ENCODE peak calls at places on chromosome 20, in six cellular contexts. R is cardiac muscle cell, W is psoas muscle, I is uterus, C is GM23338, L is PC-3. V is an unnamed sample.
A peak's percentile ranks its signal among the peaks of the same experiment; 100 is the strongest.

GRCh38 chr20:47627540-47627939 is 125.9 kb downstream of the NCOA3 start:
- DNase-seq in R (no peak), W (no peak), I (no peak), C (no peak), L (no peak), V (no peak)

GRCh38 chr20:51366155-51366886 is 176.2 kb downstream of the NFATC2 start:
- DNase-seq in R (no peak), W (peak; percentile 86), I (peak; percentile 53), C (no peak), L (peak; percentile 94), V (peak; percentile 70)

GRCh38 chr20:61126369-61127195 is 125.5 kb upstream of the CDH4 start:
- DNase-seq in R (no peak), W (no peak), I (no peak), C (no peak), L (no peak), V (no peak)

GRCh38 chr20:348972-349841 is 2.3 kb downstream of the NRSN2 start:
- DNase-seq in R (no peak), W (no peak), I (no peak), C (no peak), L (no peak), V (no peak)

GRCh38 chr20:37390891-37391525 is 45.1 kb downstream of the SRC start:
- DNase-seq in R (no peak), W (no peak), I (no peak), C (no peak), L (no peak), V (peak; percentile 76)

GRCh38 chr20:19745106-19745505 is 13.0 kb upstream of the RIN2 start:
- DNase-seq in R (no peak), W (no peak), I (no peak), C (no peak), L (no peak), V (no peak)

GRCh38 chr20:1415667-1416468 is 23.0 kb upstream of the FKBP1A start:
- DNase-seq in R (no peak), W (no peak), I (no peak), C (no peak), L (peak; percentile 99), V (peak; percentile 57)

GRCh38 chr20:61486198-61486597 is 234.1 kb downstream of the CDH4 start:
- DNase-seq in R (no peak), W (no peak), I (no peak), C (no peak), L (no peak), V (no peak)

GRCh38 chr20:3168829-3169590 is 4.3 kb downstream of the LZTS3 start:
- DNase-seq in R (no peak), W (no peak), I (no peak), C (no peak), L (no peak), V (no peak)
- H3K27ac ChIP-seq in R (no peak overlapping the region), W (no peak overlapping the region), I (no peak overlapping the region), C (peak overlapping the region; percentile 80), L (no peak overlapping the region), V (peak overlapping the region; percentile 33)

GRCh38 chr20:32526561-32526960 is 58.6 kb downstream of the NOL4L start:
- DNase-seq in R (no peak), W (no peak), I (no peak), C (no peak), L (no peak), V (no peak)
- H3K4me1 ChIP-seq in R (peaks cover 31% of the 10 kb centered on the region), W (no peaks in the 10 kb centered on the region), I (no peaks in the 10 kb centered on the region), C (peaks cover 18% of the 10 kb centered on the region), L (no peaks in the 10 kb centered on the region), V (peaks cover 4% of the 10 kb centered on the region)

GRCh38 chr20:23203951-23204730 is 118.0 kb upstream of the CD93 start:
- DNase-seq in R (no peak), W (no peak), I (no peak), C (no peak), L (no peak), V (no peak)

GRCh38 chr20:23205656-23206055 is 119.5 kb upstream of the CD93 start:
- DNase-seq in R (no peak), W (peak; percentile 71), I (peak; percentile 64), C (peak; percentile 35), L (peak; percentile 51), V (no peak)

GRCh38 chr20:23206995-23207394 is 120.9 kb upstream of the CD93 start:
- DNase-seq in R (no peak), W (no peak), I (no peak), C (no peak), L (no peak), V (no peak)

GRCh38 chr20:23205221-23205620 is 119.1 kb upstream of the CD93 start:
- DNase-seq in R (no peak), W (no peak), I (no peak), C (peak; percentile 50), L (no peak), V (no peak)

DNA sequence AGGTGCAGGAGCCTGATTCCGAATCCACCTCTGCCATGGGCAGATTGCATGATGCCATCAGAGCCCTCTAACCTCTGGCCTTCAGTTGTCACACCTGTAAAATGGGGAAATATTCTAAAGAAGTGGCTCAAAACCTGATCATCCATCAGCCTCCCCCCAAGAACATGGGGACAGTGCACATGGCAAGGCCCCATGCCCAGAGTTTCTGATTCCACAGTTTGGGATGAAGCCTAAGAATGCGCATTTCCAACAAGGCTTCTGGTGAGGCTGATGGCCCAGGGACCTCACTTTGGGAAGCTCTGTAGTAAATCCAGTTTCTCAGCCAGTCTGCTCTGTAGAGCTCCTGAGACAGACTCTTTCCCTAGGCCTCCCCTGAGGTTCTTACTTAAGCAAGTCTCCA is 119.9 kb upstream of the CD93 start:
- DNase-seq in R (no peak), W (no peak), I (no peak), C (no peak), L (no peak), V (no peak)
- H3K27ac ChIP-seq in R (no peak overlapping the region), W (peak overlapping the region; percentile 51), I (peak overlapping the region; percentile 13), C (no peak overlapping the region), L (no peak overlapping the region), V (no peak overlapping the region)

GRCh38 chr20:50029697-50030428 is 47.1 kb downstream of the SNAI1 start:
- DNase-seq in R (no peak), W (peak; percentile 77), I (peak; percentile 61), C (no peak), L (peak; percentile 83), V (peak; percentile 80)

GRCh38 chr20:50026746-50027575 is 44.2 kb downstream of the SNAI1 start:
- DNase-seq in R (no peak), W (no peak), I (no peak), C (no peak), L (no peak), V (no peak)

GRCh38 chr20:50032955-50033666 is 50.3 kb downstream of the SNAI1 start:
- DNase-seq in R (no peak), W (no peak), I (no peak), C (no peak), L (peak; percentile 38), V (no peak)

GRCh38 chr20:50027611-50028105 is 44.9 kb downstream of the SNAI1 start:
- DNase-seq in R (no peak), W (peak; percentile 65), I (peak; percentile 54), C (no peak), L (peak; percentile 96), V (no peak)

GRCh38 chr20:50029083-50029696 is 46.4 kb downstream of the SNAI1 start:
- DNase-seq in R (no peak), W (no peak), I (no peak), C (no peak), L (no peak), V (no peak)
- H3K4me1 ChIP-seq in R (no peaks in the 10 kb centered on the region), W (peaks cover 12% of the 10 kb centered on the region), I (peaks cover 10% of the 10 kb centered on the region), C (no peaks in the 10 kb centered on the region), L (peaks cover 46% of the 10 kb centered on the region), V (peaks cover 13% of the 10 kb centered on the region)

DNA sequence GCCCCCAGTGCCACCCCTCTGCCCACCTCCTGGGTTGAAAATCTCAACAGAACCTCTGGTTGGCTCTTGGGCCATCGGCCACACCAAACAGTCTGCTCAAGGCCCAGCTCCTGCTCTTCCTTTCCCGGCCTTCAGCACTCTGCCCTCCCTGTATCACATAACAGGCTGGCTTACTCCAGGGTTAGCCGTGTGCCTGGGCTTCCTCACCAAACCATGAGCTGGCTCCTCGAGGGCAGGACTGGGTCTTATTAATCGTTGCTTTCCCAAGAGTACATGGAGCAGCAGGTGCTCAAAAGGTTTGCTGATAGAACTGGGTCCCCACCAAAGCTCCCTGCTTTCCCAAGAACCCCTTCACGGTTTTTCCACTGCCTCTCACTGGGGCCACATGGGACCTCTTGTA is 12.7 kb upstream of the FAM83C start:
- DNase-seq in R (no peak), W (no peak), I (no peak), C (no peak), L (no peak), V (no peak)
- H3K27ac ChIP-seq in R (no peak overlapping the region), W (peak overlapping the region; percentile 87), I (no peak overlapping the region), C (no peak overlapping the region), L (peak overlapping the region; percentile 98), V (peak overlapping the region; percentile 26)

GRCh38 chr20:11144114-11144513 is 470.3 kb upstream of the JAG1 start:
- DNase-seq in R (no peak), W (no peak), I (peak; percentile 39), C (no peak), L (no peak), V (no peak)

GRCh38 chr20:11140359-11140758 is 466.6 kb upstream of the JAG1 start:
- DNase-seq in R (no peak), W (no peak), I (no peak), C (no peak), L (peak; percentile 96), V (no peak)

GRCh38 chr20:11143481-11143880 is 469.7 kb upstream of the JAG1 start:
- DNase-seq in R (no peak), W (no peak), I (no peak), C (no peak), L (no peak), V (no peak)
- H3K4me1 ChIP-seq in R (no peaks in the 10 kb centered on the region), W (no peaks in the 10 kb centered on the region), I (no peaks in the 10 kb centered on the region), C (no peaks in the 10 kb centered on the region), L (peaks cover 17% of the 10 kb centered on the region), V (no peaks in the 10 kb centered on the region)

GRCh38 chr20:17613328-17614175 is 43.7 kb downstream of the DSTN start:
- DNase-seq in R (no peak), W (no peak), I (no peak), C (no peak), L (no peak), V (no peak)
- H3K27ac ChIP-seq in R (peak overlapping the region; percentile 71), W (peak overlapping the region; percentile 23), I (peak overlapping the region; percentile 67), C (no peak overlapping the region), L (no peak overlapping the region), V (peak overlapping the region; percentile 58)

GRCh38 chr20:57698191-57698866 is 11.5 kb downstream of the PMEPA1 start:
- DNase-seq in R (no peak), W (no peak), I (peak; percentile 68), C (no peak), L (peak; percentile 100), V (no peak)

GRCh38 chr20:57698867-57699275 is 10.9 kb downstream of the PMEPA1 start:
- DNase-seq in R (no peak), W (no peak), I (no peak), C (no peak), L (no peak), V (no peak)

GRCh38 chr20:57696401-57696961 is 13.3 kb downstream of the PMEPA1 start:
- DNase-seq in R (no peak), W (no peak), I (no peak), C (no peak), L (no peak), V (no peak)

GRCh38 chr20:57695940-57696339 is 13.9 kb downstream of the PMEPA1 start:
- DNase-seq in R (no peak), W (no peak), I (no peak), C (no peak), L (no peak), V (no peak)

DNA sequence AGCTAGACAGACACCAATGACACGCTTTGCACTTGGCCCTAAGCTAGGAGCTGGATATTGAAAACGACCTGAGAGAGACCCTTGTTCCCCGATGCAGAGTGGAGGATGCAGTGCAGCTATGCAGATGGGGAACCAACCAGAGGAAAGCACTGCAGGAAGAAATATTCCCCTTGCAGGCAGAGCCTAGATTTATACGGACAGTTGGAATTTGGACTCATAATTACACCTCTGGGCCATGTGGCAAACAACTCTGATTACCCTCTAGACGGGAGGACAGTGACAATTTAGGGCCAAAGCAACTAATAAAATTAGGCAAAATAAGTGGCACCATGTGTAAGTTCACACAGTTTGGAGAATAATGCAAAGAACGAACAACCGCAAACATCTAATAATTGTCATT is 12.3 kb downstream of the PMEPA1 start:
- DNase-seq in R (no peak), W (no peak), I (no peak), C (no peak), L (no peak), V (no peak)
- H3K4me1 ChIP-seq in R (no peaks in the 10 kb centered on the region), W (peaks cover 23% of the 10 kb centered on the region), I (no peaks in the 10 kb centered on the region), C (peaks cover 33% of the 10 kb centered on the region), L (peaks cover 90% of the 10 kb centered on the region), V (peaks cover 18% of the 10 kb centered on the region)

V was measured in left lung.